ENCODE peak calls at places on chromosomes 11 and 22, in nine cellular contexts. One of them, this sample, is unnamed.

GRCh38 chr11:79512706-79513469 is 72.1 kb upstream of the TENM4 start:
- DNase-seq in AG04450: no peak
- DNase-seq in HCT116: no peak
- DNase-seq in body of pancreas: no peak
- DNase-seq in HFF-Myc: no peak
- DNase-seq in adrenal gland: no peak
- DNase-seq in progenitor cell of endocrine pancreas: no peak
- DNase-seq in ovary: no peak
- DNase-seq in nephron progenitor cell: no peak
- DNase-seq in this sample: no peak

GRCh38 chr11:65262381-65262680 is 569 bp downstream of the POLA2 start:
- DNase-seq in AG04450: no peak
- DNase-seq in HCT116: no peak
- DNase-seq in body of pancreas: peak; percentile 46
- DNase-seq in HFF-Myc: no peak
- DNase-seq in adrenal gland: no peak
- DNase-seq in progenitor cell of endocrine pancreas: no peak
- DNase-seq in ovary: peak; percentile 54
- DNase-seq in nephron progenitor cell: no peak
- DNase-seq in this sample: peak; percentile 20

GRCh38 chr11:553083-553948 is 7.2 kb downstream of the LMNTD2 start:
- DNase-seq in AG04450: no peak
- DNase-seq in HCT116: no peak
- DNase-seq in body of pancreas: no peak
- DNase-seq in HFF-Myc: no peak
- DNase-seq in adrenal gland: no peak
- DNase-seq in progenitor cell of endocrine pancreas: no peak
- DNase-seq in ovary: no peak
- DNase-seq in nephron progenitor cell: peak; percentile 43
- DNase-seq in this sample: no peak

GRCh38 chr11:63854696-63855095 is 15.8 kb downstream of the MARK2 start:
- DNase-seq in AG04450: no peak
- DNase-seq in HCT116: no peak
- DNase-seq in body of pancreas: no peak
- DNase-seq in HFF-Myc: no peak
- DNase-seq in adrenal gland: no peak
- DNase-seq in progenitor cell of endocrine pancreas: no peak
- DNase-seq in ovary: no peak
- DNase-seq in nephron progenitor cell: no peak
- DNase-seq in this sample: no peak

GRCh38 chr22:44702479-44703219 is 645 bp downstream of the PRR5 start:
- DNase-seq in AG04450: no peak
- DNase-seq in HCT116: no peak
- DNase-seq in body of pancreas: peak; percentile 23
- DNase-seq in HFF-Myc: no peak
- DNase-seq in adrenal gland: no peak
- DNase-seq in progenitor cell of endocrine pancreas: peak; percentile 56
- DNase-seq in ovary: peak; percentile 46
- DNase-seq in nephron progenitor cell: peak; percentile 50
- DNase-seq in this sample: no peak

GRCh38 chr11:61359541-61359940 is 2.1 kb downstream of the CYB561A3 start:
- DNase-seq in AG04450: no peak
- DNase-seq in HCT116: no peak
- DNase-seq in body of pancreas: no peak
- DNase-seq in HFF-Myc: no peak
- DNase-seq in adrenal gland: no peak
- DNase-seq in progenitor cell of endocrine pancreas: no peak
- DNase-seq in ovary: no peak
- DNase-seq in nephron progenitor cell: no peak
- DNase-seq in this sample: no peak

GRCh38 chr11:57515332-57516060 is at the start of gene SLC43A1:
- DNase-seq in AG04450: no peak
- DNase-seq in HCT116: no peak
- DNase-seq in body of pancreas: peak; percentile 80
- DNase-seq in HFF-Myc: no peak
- DNase-seq in adrenal gland: peak; percentile 70
- DNase-seq in progenitor cell of endocrine pancreas: peak; percentile 37
- DNase-seq in ovary: peak; percentile 71
- DNase-seq in nephron progenitor cell: peak; percentile 70
- DNase-seq in this sample: peak; percentile 43

GRCh38 chr11:67640021-67640757 is 626 bp upstream of the TBX10 start:
- DNase-seq in AG04450: no peak
- DNase-seq in HCT116: peak; percentile 36
- DNase-seq in body of pancreas: peak; percentile 78
- DNase-seq in HFF-Myc: no peak
- DNase-seq in adrenal gland: peak; percentile 50
- DNase-seq in progenitor cell of endocrine pancreas: no peak
- DNase-seq in ovary: peak; percentile 43
- DNase-seq in nephron progenitor cell: peak; percentile 81
- DNase-seq in this sample: peak; percentile 59

GRCh38 chr11:130407978-130408377 is 20.4 kb downstream of the ADAMTS8 start:
- DNase-seq in AG04450: no peak
- DNase-seq in HCT116: peak; percentile 21
- DNase-seq in body of pancreas: no peak
- DNase-seq in HFF-Myc: peak; percentile 72
- DNase-seq in adrenal gland: peak; percentile 40
- DNase-seq in progenitor cell of endocrine pancreas: no peak
- DNase-seq in ovary: no peak
- DNase-seq in nephron progenitor cell: no peak
- DNase-seq in this sample: no peak

GRCh38 chr11:5665051-5665450 is 19.8 kb downstream of the TRIM5 start:
- DNase-seq in AG04450: no peak
- DNase-seq in HCT116: no peak
- DNase-seq in body of pancreas: no peak
- DNase-seq in HFF-Myc: no peak
- DNase-seq in adrenal gland: no peak
- DNase-seq in progenitor cell of endocrine pancreas: no peak
- DNase-seq in ovary: no peak
- DNase-seq in nephron progenitor cell: no peak
- DNase-seq in this sample: no peak

DNA sequence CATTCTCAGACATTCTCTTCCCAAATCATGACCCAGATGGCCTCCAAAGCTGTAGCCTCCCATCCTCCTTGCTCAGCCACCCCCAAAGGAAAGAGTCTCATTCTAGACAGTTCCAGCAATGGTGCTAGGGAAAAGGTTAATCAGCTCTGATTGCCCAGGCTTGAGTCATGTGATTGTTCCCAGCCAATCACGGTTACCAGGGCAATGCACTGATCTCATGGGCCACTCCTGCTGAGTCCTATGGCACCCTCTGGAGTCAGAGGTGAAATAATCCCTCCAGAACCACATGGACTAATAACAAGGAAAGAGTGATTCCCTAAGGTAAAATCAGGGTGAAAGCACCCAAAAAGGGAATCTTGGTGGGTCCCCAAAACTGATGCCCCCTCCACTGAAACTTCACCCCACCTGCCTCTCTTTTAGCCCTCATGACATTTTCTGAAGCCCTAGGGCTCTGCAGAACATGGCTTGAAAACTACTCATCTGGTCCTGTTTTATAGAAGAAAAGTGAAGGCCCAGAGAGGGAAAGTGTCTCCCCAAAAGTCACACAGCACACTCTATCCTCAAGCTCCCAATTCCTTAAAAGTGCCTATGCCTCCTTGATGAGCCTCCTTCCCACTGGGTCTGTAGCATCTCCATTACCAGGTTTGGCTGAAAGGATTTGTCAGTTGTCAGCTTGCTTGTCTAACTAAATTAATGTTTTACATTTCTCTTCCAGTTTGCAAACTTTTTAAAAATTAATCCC is 203.7 kb downstream of the MN1 start:
- DNase-seq in AG04450: no peak
- DNase-seq in HCT116: peak; percentile 22
- DNase-seq in body of pancreas: peak; percentile 23
- DNase-seq in HFF-Myc: no peak
- DNase-seq in adrenal gland: no peak
- DNase-seq in progenitor cell of endocrine pancreas: no peak
- DNase-seq in ovary: no peak
- DNase-seq in nephron progenitor cell: no peak
- DNase-seq in this sample: no peak
- TF ChIP-seq CTCF in AG04450: no peak
- TF ChIP-seq CTCF in HCT116: no peak
- TF ChIP-seq CTCF in body of pancreas: no peak
- TF ChIP-seq CTCF in HFF-Myc: no peak
- TF ChIP-seq CTCF in adrenal gland: no peak
- TF ChIP-seq CTCF in progenitor cell of endocrine pancreas: no peak
- TF ChIP-seq CTCF in ovary: no peak
- TF ChIP-seq CTCF in nephron progenitor cell: no peak
- TF ChIP-seq CTCF in this sample: no peak

DNA sequence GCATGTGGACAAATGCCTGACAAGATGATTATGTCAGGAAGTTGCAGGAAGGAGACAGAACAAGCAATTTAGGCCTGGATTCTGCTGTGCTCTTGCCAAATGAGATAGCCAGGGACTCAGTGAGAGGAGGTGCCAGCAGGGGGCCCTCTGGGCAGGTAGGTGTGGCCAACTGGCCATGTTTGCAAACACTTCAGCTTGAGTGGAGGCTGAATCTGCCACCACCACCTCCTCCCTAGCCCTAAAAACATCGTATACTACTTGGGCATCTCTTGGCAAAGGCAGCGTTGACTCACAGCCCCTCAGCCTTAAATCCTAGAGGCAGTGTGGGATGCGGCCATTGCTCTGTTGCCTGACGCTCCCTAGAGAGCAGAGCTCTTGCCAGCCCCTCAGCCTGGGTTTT is 95.1 kb upstream of the PLET1 start:
- DNase-seq in AG04450: no peak
- DNase-seq in HCT116: peak; percentile 3
- DNase-seq in body of pancreas: no peak
- DNase-seq in HFF-Myc: no peak
- DNase-seq in adrenal gland: peak; percentile 59
- DNase-seq in progenitor cell of endocrine pancreas: no peak
- DNase-seq in ovary: peak; percentile 42
- DNase-seq in nephron progenitor cell: peak; percentile 39
- DNase-seq in this sample: no peak
- TF ChIP-seq CTCF in AG04450: peak; percentile 50
- TF ChIP-seq CTCF in HCT116: peak; percentile 48
- TF ChIP-seq CTCF in body of pancreas: no peak
- TF ChIP-seq CTCF in HFF-Myc: peak; percentile 56
- TF ChIP-seq CTCF in adrenal gland: no peak
- TF ChIP-seq CTCF in progenitor cell of endocrine pancreas: peak; percentile 38
- TF ChIP-seq CTCF in ovary: no peak
- TF ChIP-seq CTCF in nephron progenitor cell: peak; percentile 31
- TF ChIP-seq CTCF in this sample: no peak

GRCh38 chr11:66268953-66269906 is 791 bp downstream of the RAB1B start:
- DNase-seq in AG04450: no peak
- DNase-seq in HCT116: no peak
- DNase-seq in body of pancreas: no peak
- DNase-seq in HFF-Myc: peak; percentile 30
- DNase-seq in adrenal gland: no peak
- DNase-seq in progenitor cell of endocrine pancreas: peak; percentile 16
- DNase-seq in ovary: peak; percentile 42
- DNase-seq in nephron progenitor cell: peak; percentile 50
- DNase-seq in this sample: no peak
- TF ChIP-seq CTCF in AG04450: peak; percentile 37
- TF ChIP-seq CTCF in HCT116: no peak
- TF ChIP-seq CTCF in body of pancreas: no peak
- TF ChIP-seq CTCF in HFF-Myc: peak; percentile 27
- TF ChIP-seq CTCF in adrenal gland: no peak
- TF ChIP-seq CTCF in progenitor cell of endocrine pancreas: peak; percentile 45
- TF ChIP-seq CTCF in ovary: no peak
- TF ChIP-seq CTCF in nephron progenitor cell: no peak
- TF ChIP-seq CTCF in this sample: no peak

DNA sequence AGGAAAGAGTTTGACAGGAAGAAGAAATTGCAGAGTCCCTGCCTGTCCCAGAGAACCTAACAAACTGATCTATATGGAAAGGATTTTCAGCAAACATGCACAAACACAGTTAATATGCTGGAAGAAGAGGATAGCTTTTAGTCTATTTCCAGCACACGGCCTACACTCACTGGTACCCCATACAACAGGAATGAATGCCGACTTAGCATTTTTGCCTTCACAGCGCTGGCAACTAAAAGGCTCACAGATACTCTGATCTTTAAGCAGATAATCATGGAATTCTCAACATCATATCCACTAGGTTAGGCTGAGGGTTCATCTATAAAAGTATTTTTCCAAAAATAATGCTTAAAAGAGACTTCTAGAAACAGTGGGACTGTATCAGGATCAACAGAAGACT is 9.8 kb upstream of the TUBA8 start:
- DNase-seq in AG04450: no peak
- DNase-seq in HCT116: no peak
- DNase-seq in body of pancreas: no peak
- DNase-seq in HFF-Myc: no peak
- DNase-seq in adrenal gland: no peak
- DNase-seq in progenitor cell of endocrine pancreas: no peak
- DNase-seq in ovary: no peak
- DNase-seq in nephron progenitor cell: no peak
- DNase-seq in this sample: no peak
- TF ChIP-seq CTCF in AG04450: no peak
- TF ChIP-seq CTCF in HCT116: no peak
- TF ChIP-seq CTCF in body of pancreas: no peak
- TF ChIP-seq CTCF in HFF-Myc: no peak
- TF ChIP-seq CTCF in adrenal gland: no peak
- TF ChIP-seq CTCF in progenitor cell of endocrine pancreas: no peak
- TF ChIP-seq CTCF in ovary: no peak
- TF ChIP-seq CTCF in nephron progenitor cell: no peak
- TF ChIP-seq CTCF in this sample: no peak

GRCh38 chr11:30045144-30045543 is 28.3 kb upstream of the KCNA4 start:
- DNase-seq in AG04450: no peak
- DNase-seq in HCT116: no peak
- DNase-seq in body of pancreas: no peak
- DNase-seq in HFF-Myc: no peak
- DNase-seq in adrenal gland: no peak
- DNase-seq in progenitor cell of endocrine pancreas: no peak
- DNase-seq in ovary: no peak
- DNase-seq in nephron progenitor cell: no peak
- DNase-seq in this sample: no peak

GRCh38 chr11:30046211-30046945 is 29.5 kb upstream of the KCNA4 start:
- DNase-seq in AG04450: no peak
- DNase-seq in HCT116: no peak
- DNase-seq in body of pancreas: no peak
- DNase-seq in HFF-Myc: no peak
- DNase-seq in adrenal gland: no peak
- DNase-seq in progenitor cell of endocrine pancreas: no peak
- DNase-seq in ovary: no peak
- DNase-seq in nephron progenitor cell: no peak
- DNase-seq in this sample: no peak

GRCh38 chr11:30049214-30049613 is 32.4 kb upstream of the KCNA4 start:
- DNase-seq in AG04450: no peak
- DNase-seq in HCT116: no peak
- DNase-seq in body of pancreas: no peak
- DNase-seq in HFF-Myc: no peak
- DNase-seq in adrenal gland: no peak
- DNase-seq in progenitor cell of endocrine pancreas: no peak
- DNase-seq in ovary: no peak
- DNase-seq in nephron progenitor cell: no peak
- DNase-seq in this sample: no peak
- TF ChIP-seq CTCF in AG04450: no peak
- TF ChIP-seq CTCF in HCT116: no peak
- TF ChIP-seq CTCF in body of pancreas: no peak
- TF ChIP-seq CTCF in HFF-Myc: no peak
- TF ChIP-seq CTCF in adrenal gland: no peak
- TF ChIP-seq CTCF in progenitor cell of endocrine pancreas: no peak
- TF ChIP-seq CTCF in ovary: no peak
- TF ChIP-seq CTCF in nephron progenitor cell: no peak
- TF ChIP-seq CTCF in this sample: no peak

GRCh38 chr11:110095554-110095953 is 2.4 kb downstream of the ZC3H12C start:
- DNase-seq in AG04450: no peak
- DNase-seq in HCT116: peak; percentile 8
- DNase-seq in body of pancreas: no peak
- DNase-seq in HFF-Myc: no peak
- DNase-seq in adrenal gland: peak; percentile 46
- DNase-seq in progenitor cell of endocrine pancreas: no peak
- DNase-seq in ovary: no peak
- DNase-seq in nephron progenitor cell: no peak
- DNase-seq in this sample: no peak
- TF ChIP-seq CTCF in AG04450: no peak
- TF ChIP-seq CTCF in HCT116: no peak
- TF ChIP-seq CTCF in body of pancreas: no peak
- TF ChIP-seq CTCF in HFF-Myc: no peak
- TF ChIP-seq CTCF in adrenal gland: no peak
- TF ChIP-seq CTCF in progenitor cell of endocrine pancreas: no peak
- TF ChIP-seq CTCF in ovary: no peak
- TF ChIP-seq CTCF in nephron progenitor cell: no peak
- TF ChIP-seq CTCF in this sample: no peak

GRCh38 chr11:70486731-70487130 is 88.4 kb downstream of the CTTN start:
- DNase-seq in AG04450: no peak
- DNase-seq in HCT116: no peak
- DNase-seq in body of pancreas: no peak
- DNase-seq in HFF-Myc: no peak
- DNase-seq in adrenal gland: no peak
- DNase-seq in progenitor cell of endocrine pancreas: no peak
- DNase-seq in ovary: no peak
- DNase-seq in nephron progenitor cell: no peak
- DNase-seq in this sample: no peak
- TF ChIP-seq CTCF in AG04450: no peak
- TF ChIP-seq CTCF in HCT116: no peak
- TF ChIP-seq CTCF in body of pancreas: no peak
- TF ChIP-seq CTCF in HFF-Myc: no peak
- TF ChIP-seq CTCF in adrenal gland: no peak
- TF ChIP-seq CTCF in progenitor cell of endocrine pancreas: no peak
- TF ChIP-seq CTCF in ovary: no peak
- TF ChIP-seq CTCF in nephron progenitor cell: no peak
- TF ChIP-seq CTCF in this sample: no peak